ENCODE peak calls at places on chromosomes 4 and X, in ten cellular contexts. I is AG10803; E is NCI-H1105; S is cardiac fibroblast; R is M059J; O is PC-9; B is NCI-H146; U is effector CD4-positive, alpha-beta T cell; V is H7; T is cardiac muscle cell. P is an unnamed sample.

GRCh38 chrX:154719132-154719675 is 31.7 kb downstream of the GAB3 start:
- DNase-seq in I (peak), E (no peak), S (peak), R (peak), O (peak), B (no peak), U (peak), V (no peak), T (peak), P (peak)

GRCh38 chr4:169582706-169583105 is 29.7 kb downstream of the NEK1 start:
- DNase-seq in I (peak), E (no peak), S (peak), R (no peak), O (no peak), B (no peak), U (no peak), V (no peak), T (peak), P (peak)

GRCh38 chrX:23008431-23009099 is 8.8 kb downstream of the DDX53 start:
- DNase-seq in I (peak), E (no peak), S (peak), R (peak), O (no peak), B (no peak), U (no peak), V (peak), T (peak), P (peak)

GRCh38 chr4:98318521-98318920 is 57.3 kb downstream of the RAP1GDS1 start:
- DNase-seq in I (no peak), E (no peak), S (peak), R (peak), O (no peak), B (no peak), U (no peak), V (no peak), T (no peak), P (no peak)

GRCh38 chr4:85152490-85152889 is 186.0 kb upstream of the WDFY3 start:
- DNase-seq in I (no peak), E (no peak), S (no peak), R (no peak), O (no peak), B (no peak), U (no peak), V (no peak), T (no peak), P (no peak)

GRCh38 chrX:109475174-109475891 is 6.6 kb downstream of the GUCY2F start:
- DNase-seq in I (peak), E (peak), S (peak), R (peak), O (no peak), B (peak), U (no peak), V (peak), T (peak), P (peak)

GRCh38 chr4:149120331-149121014 is 678.3 kb upstream of the NR3C2 start:
- DNase-seq in I (peak), E (no peak), S (peak), R (peak), O (no peak), B (no peak), U (no peak), V (no peak), T (peak), P (peak)

GRCh38 chr4:166535865-166536264 is 662.8 kb downstream of the TLL1 start:
- DNase-seq in I (no peak), E (no peak), S (no peak), R (no peak), O (no peak), B (no peak), U (no peak), V (no peak), T (peak), P (no peak)

GRCh38 chrX:1582686-1583437 is 8.5 kb upstream of the AKAP17A start:
- DNase-seq in I (peak), E (no peak), S (peak), R (peak), O (peak), B (no peak), U (no peak), V (no peak), T (peak), P (peak)

GRCh38 chrX:69010339-69010738 is 154.9 kb downstream of the PJA1 start:
- DNase-seq in I (no peak), E (no peak), S (no peak), R (no peak), O (no peak), B (no peak), U (no peak), V (no peak), T (no peak), P (no peak)

GRCh38 chrX:103439161-103439560 is 62.8 kb downstream of the BEX3 start:
- DNase-seq in I (no peak), E (no peak), S (no peak), R (no peak), O (no peak), B (no peak), U (no peak), V (no peak), T (no peak), P (no peak)

GRCh38 chrX:781216-782211 is 150.9 kb downstream of the SHOX start:
- DNase-seq in I (no peak), E (no peak), S (no peak), R (no peak), O (no peak), B (no peak), U (no peak), V (peak), T (no peak), P (no peak)

GRCh38 chr4:158850371-158850770 is 81.5 kb downstream of the FNIP2 start:
- DNase-seq in I (no peak), E (no peak), S (no peak), R (no peak), O (no peak), B (no peak), U (no peak), V (no peak), T (no peak), P (no peak)

GRCh38 chr4:108192056-108192455 is 23.3 kb upstream of the LEF1 start:
- DNase-seq in I (no peak), E (no peak), S (no peak), R (no peak), O (no peak), B (no peak), U (no peak), V (no peak), T (no peak), P (no peak)

GRCh38 chr4:73714647-73715046 is 25.7 kb upstream of the CXCL8 start:
- DNase-seq in I (no peak), E (no peak), S (no peak), R (no peak), O (no peak), B (no peak), U (no peak), V (no peak), T (no peak), P (no peak)

GRCh38 chr4:100041646-100042045 is 91.6 kb upstream of the H2AZ1 start:
- DNase-seq in I (no peak), E (no peak), S (peak), R (no peak), O (no peak), B (no peak), U (no peak), V (no peak), T (no peak), P (no peak)

P was measured in fibroblast of lung.